ENCODE peak calls at places on chromosomes 12 and 14, in nine cellular contexts. One of them, this sample, is unnamed.

GRCh38 chr12:118429703-118430383 is 53.5 kb downstream of the SUDS3 start:
- DNase-seq in Peyer's patch: no peak
- DNase-seq in astrocyte of the spinal cord: no peak
- DNase-seq in GM06990: no peak
- DNase-seq in right lobe of liver: no peak
- DNase-seq in fibroblast of the aortic adventitia: no peak
- DNase-seq in mesothelial cell of epicardium: no peak
- DNase-seq in GM23338: no peak
- DNase-seq in upper lobe of right lung: peak
- DNase-seq in this sample: no peak

GRCh38 chr14:95408731-95409471 is 89.2 kb upstream of the CLMN start:
- DNase-seq in Peyer's patch: no peak
- DNase-seq in astrocyte of the spinal cord: no peak
- DNase-seq in GM06990: no peak
- DNase-seq in right lobe of liver: no peak
- DNase-seq in fibroblast of the aortic adventitia: no peak
- DNase-seq in mesothelial cell of epicardium: no peak
- DNase-seq in GM23338: no peak
- DNase-seq in upper lobe of right lung: no peak
- DNase-seq in this sample: no peak

GRCh38 chr14:35558680-35559079 is 24.7 kb downstream of the INSM2 start:
- DNase-seq in Peyer's patch: no peak
- DNase-seq in astrocyte of the spinal cord: no peak
- DNase-seq in GM06990: no peak
- DNase-seq in right lobe of liver: no peak
- DNase-seq in fibroblast of the aortic adventitia: peak
- DNase-seq in mesothelial cell of epicardium: no peak
- DNase-seq in GM23338: peak
- DNase-seq in upper lobe of right lung: no peak
- DNase-seq in this sample: peak

GRCh38 chr12:24759155-24759554 is 189.7 kb downstream of the BCAT1 start:
- DNase-seq in Peyer's patch: no peak
- DNase-seq in astrocyte of the spinal cord: no peak
- DNase-seq in GM06990: no peak
- DNase-seq in right lobe of liver: no peak
- DNase-seq in fibroblast of the aortic adventitia: peak
- DNase-seq in mesothelial cell of epicardium: no peak
- DNase-seq in GM23338: no peak
- DNase-seq in upper lobe of right lung: no peak
- DNase-seq in this sample: no peak

GRCh38 chr12:68246350-68246749 is 7.1 kb downstream of the IL22 start:
- DNase-seq in Peyer's patch: no peak
- DNase-seq in astrocyte of the spinal cord: no peak
- DNase-seq in GM06990: no peak
- DNase-seq in right lobe of liver: no peak
- DNase-seq in fibroblast of the aortic adventitia: no peak
- DNase-seq in mesothelial cell of epicardium: no peak
- DNase-seq in GM23338: no peak
- DNase-seq in upper lobe of right lung: no peak
- DNase-seq in this sample: no peak

GRCh38 chr12:95117178-95117599 is 43.8 kb upstream of the NR2C1 start:
- DNase-seq in Peyer's patch: peak
- DNase-seq in astrocyte of the spinal cord: peak
- DNase-seq in GM06990: peak
- DNase-seq in right lobe of liver: peak
- DNase-seq in fibroblast of the aortic adventitia: peak
- DNase-seq in mesothelial cell of epicardium: peak
- DNase-seq in GM23338: peak
- DNase-seq in upper lobe of right lung: no peak
- DNase-seq in this sample: peak

GRCh38 chr14:68544150-68544892 is 248.5 kb downstream of the ZFP36L1 start:
- DNase-seq in Peyer's patch: peak
- DNase-seq in astrocyte of the spinal cord: peak
- DNase-seq in GM06990: no peak
- DNase-seq in right lobe of liver: no peak
- DNase-seq in fibroblast of the aortic adventitia: peak
- DNase-seq in mesothelial cell of epicardium: no peak
- DNase-seq in GM23338: no peak
- DNase-seq in upper lobe of right lung: no peak
- DNase-seq in this sample: no peak

GRCh38 chr14:103121846-103122577 is 1.2 kb upstream of the TNFAIP2 start:
- DNase-seq in Peyer's patch: peak
- DNase-seq in astrocyte of the spinal cord: peak
- DNase-seq in GM06990: no peak
- DNase-seq in right lobe of liver: peak
- DNase-seq in fibroblast of the aortic adventitia: peak
- DNase-seq in mesothelial cell of epicardium: peak
- DNase-seq in GM23338: peak
- DNase-seq in upper lobe of right lung: peak
- DNase-seq in this sample: no peak

GRCh38 chr12:67721216-67721615 is 72.7 kb downstream of the DYRK2 start:
- DNase-seq in Peyer's patch: peak
- DNase-seq in astrocyte of the spinal cord: no peak
- DNase-seq in GM06990: no peak
- DNase-seq in right lobe of liver: no peak
- DNase-seq in fibroblast of the aortic adventitia: peak
- DNase-seq in mesothelial cell of epicardium: no peak
- DNase-seq in GM23338: no peak
- DNase-seq in upper lobe of right lung: no peak
- DNase-seq in this sample: no peak

GRCh38 chr12:119964123-119964522 is 24.9 kb upstream of the BICDL1 start:
- DNase-seq in Peyer's patch: no peak
- DNase-seq in astrocyte of the spinal cord: no peak
- DNase-seq in GM06990: no peak
- DNase-seq in right lobe of liver: no peak
- DNase-seq in fibroblast of the aortic adventitia: no peak
- DNase-seq in mesothelial cell of epicardium: no peak
- DNase-seq in GM23338: no peak
- DNase-seq in upper lobe of right lung: no peak
- DNase-seq in this sample: no peak

GRCh38 chr12:119061208-119061796 is 80.0 kb downstream of the SRRM4 start:
- DNase-seq in Peyer's patch: peak
- DNase-seq in astrocyte of the spinal cord: peak
- DNase-seq in GM06990: no peak
- DNase-seq in right lobe of liver: peak
- DNase-seq in fibroblast of the aortic adventitia: peak
- DNase-seq in mesothelial cell of epicardium: peak
- DNase-seq in GM23338: peak
- DNase-seq in upper lobe of right lung: peak
- DNase-seq in this sample: peak

GRCh38 chr14:94177806-94178205 is 3.7 kb downstream of the PPP4R4 start:
- DNase-seq in Peyer's patch: no peak
- DNase-seq in astrocyte of the spinal cord: no peak
- DNase-seq in GM06990: no peak
- DNase-seq in right lobe of liver: no peak
- DNase-seq in fibroblast of the aortic adventitia: no peak
- DNase-seq in mesothelial cell of epicardium: no peak
- DNase-seq in GM23338: peak
- DNase-seq in upper lobe of right lung: no peak
- DNase-seq in this sample: no peak

GRCh38 chr12:123474493-123475255 is 16.7 kb downstream of the SNRNP35 start:
- DNase-seq in Peyer's patch: no peak
- DNase-seq in astrocyte of the spinal cord: no peak
- DNase-seq in GM06990: no peak
- DNase-seq in right lobe of liver: no peak
- DNase-seq in fibroblast of the aortic adventitia: no peak
- DNase-seq in mesothelial cell of epicardium: no peak
- DNase-seq in GM23338: no peak
- DNase-seq in upper lobe of right lung: no peak
- DNase-seq in this sample: no peak

DNA sequence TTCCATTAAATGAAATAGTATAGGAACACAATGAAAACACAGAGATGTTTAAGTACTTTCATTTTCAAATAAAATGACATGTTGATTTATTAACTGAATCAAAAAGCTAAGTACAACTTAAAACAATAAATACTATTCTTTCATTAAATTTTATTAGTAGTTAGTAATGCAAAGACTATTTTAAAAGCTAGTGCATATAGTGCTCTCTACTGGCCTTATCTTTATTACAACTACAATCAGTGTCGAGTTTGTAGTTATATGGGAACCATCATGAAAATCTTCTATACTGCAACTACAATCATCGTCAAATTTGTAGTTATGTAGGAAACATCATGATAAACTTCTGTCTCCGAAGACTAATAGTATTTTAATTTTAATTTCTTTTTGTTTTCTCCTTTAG is 8.9 kb upstream of the LIN7A start:
- DNase-seq in Peyer's patch: no peak
- DNase-seq in astrocyte of the spinal cord: peak
- DNase-seq in GM06990: no peak
- DNase-seq in right lobe of liver: no peak
- DNase-seq in fibroblast of the aortic adventitia: peak
- DNase-seq in mesothelial cell of epicardium: no peak
- DNase-seq in GM23338: no peak
- DNase-seq in upper lobe of right lung: no peak
- DNase-seq in this sample: no peak
- TF ChIP-seq CTCF in Peyer's patch: no peak
- TF ChIP-seq CTCF in astrocyte of the spinal cord: peak
- TF ChIP-seq CTCF in GM06990: peak
- TF ChIP-seq CTCF in right lobe of liver: peak
- TF ChIP-seq CTCF in fibroblast of the aortic adventitia: peak
- TF ChIP-seq CTCF in mesothelial cell of epicardium: no peak
- TF ChIP-seq CTCF in GM23338: no peak
- TF ChIP-seq CTCF in upper lobe of right lung: peak
- TF ChIP-seq CTCF in this sample: no peak

DNA sequence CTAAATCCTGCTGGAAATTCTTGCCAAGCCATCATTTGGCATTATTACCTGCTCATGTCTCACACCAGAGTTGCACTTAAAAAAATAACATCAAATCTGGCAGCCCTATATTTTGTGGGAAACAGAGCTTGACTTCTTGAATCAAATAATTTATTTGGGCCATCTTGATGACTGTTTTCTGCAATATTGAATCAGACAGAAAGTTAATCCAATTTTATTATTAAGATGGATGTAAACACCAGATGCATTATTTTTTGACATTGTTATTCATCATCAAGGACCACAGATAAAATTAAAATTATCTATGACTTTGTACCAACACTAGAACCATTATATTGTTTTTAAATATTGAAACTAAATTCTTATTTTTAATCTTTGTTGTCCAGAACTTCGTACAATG is 132.9 kb downstream of the PTPRR start:
- DNase-seq in Peyer's patch: no peak
- DNase-seq in astrocyte of the spinal cord: no peak
- DNase-seq in GM06990: no peak
- DNase-seq in right lobe of liver: no peak
- DNase-seq in fibroblast of the aortic adventitia: no peak
- DNase-seq in mesothelial cell of epicardium: no peak
- DNase-seq in GM23338: no peak
- DNase-seq in upper lobe of right lung: no peak
- DNase-seq in this sample: no peak
- TF ChIP-seq CTCF in Peyer's patch: no peak
- TF ChIP-seq CTCF in astrocyte of the spinal cord: no peak
- TF ChIP-seq CTCF in GM06990: no peak
- TF ChIP-seq CTCF in right lobe of liver: no peak
- TF ChIP-seq CTCF in fibroblast of the aortic adventitia: no peak
- TF ChIP-seq CTCF in mesothelial cell of epicardium: no peak
- TF ChIP-seq CTCF in GM23338: no peak
- TF ChIP-seq CTCF in upper lobe of right lung: no peak
- TF ChIP-seq CTCF in this sample: no peak

DNA sequence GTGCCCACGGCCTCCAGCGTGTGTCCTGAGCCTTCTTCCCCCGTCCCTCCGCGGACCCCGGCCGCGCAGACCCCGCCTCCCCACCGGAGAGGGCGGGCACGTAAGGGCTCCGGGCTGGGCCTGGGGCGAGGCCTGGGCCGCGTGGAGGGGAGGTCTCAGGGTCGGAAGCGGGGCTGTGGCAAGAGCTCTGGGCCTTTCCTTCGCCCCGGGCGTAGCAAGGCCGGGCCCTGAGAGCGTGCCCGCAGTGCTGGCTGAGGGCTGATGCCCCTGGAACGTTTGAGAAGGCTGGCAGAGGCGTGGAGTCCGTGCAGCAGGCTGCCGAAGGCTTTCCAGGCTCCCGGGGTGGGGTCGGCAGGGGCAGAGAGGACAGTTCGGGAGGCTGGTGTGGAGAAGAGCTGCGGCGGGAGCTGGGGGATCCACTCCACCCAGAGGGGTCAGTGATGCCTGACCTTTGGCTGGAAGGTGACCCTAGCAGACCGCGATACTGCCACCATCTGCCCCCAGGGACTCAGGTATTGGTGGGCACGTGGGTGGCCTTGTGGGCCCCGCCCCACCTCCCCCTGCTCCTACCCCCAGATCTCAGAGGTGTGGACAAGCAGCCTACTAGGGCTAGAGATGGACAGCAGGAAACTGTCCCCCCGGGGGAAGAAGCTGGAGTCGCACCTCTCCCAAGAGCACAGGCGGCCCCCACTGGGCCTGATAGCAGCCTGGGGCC is 545 bp downstream of the TEX22 start:
- DNase-seq in Peyer's patch: no peak
- DNase-seq in astrocyte of the spinal cord: no peak
- DNase-seq in GM06990: no peak
- DNase-seq in right lobe of liver: no peak
- DNase-seq in fibroblast of the aortic adventitia: no peak
- DNase-seq in mesothelial cell of epicardium: no peak
- DNase-seq in GM23338: peak
- DNase-seq in upper lobe of right lung: no peak
- DNase-seq in this sample: no peak
- TF ChIP-seq CTCF in Peyer's patch: no peak
- TF ChIP-seq CTCF in astrocyte of the spinal cord: no peak
- TF ChIP-seq CTCF in GM06990: no peak
- TF ChIP-seq CTCF in right lobe of liver: no peak
- TF ChIP-seq CTCF in fibroblast of the aortic adventitia: no peak
- TF ChIP-seq CTCF in mesothelial cell of epicardium: no peak
- TF ChIP-seq CTCF in GM23338: no peak
- TF ChIP-seq CTCF in upper lobe of right lung: no peak
- TF ChIP-seq CTCF in this sample: no peak

DNA sequence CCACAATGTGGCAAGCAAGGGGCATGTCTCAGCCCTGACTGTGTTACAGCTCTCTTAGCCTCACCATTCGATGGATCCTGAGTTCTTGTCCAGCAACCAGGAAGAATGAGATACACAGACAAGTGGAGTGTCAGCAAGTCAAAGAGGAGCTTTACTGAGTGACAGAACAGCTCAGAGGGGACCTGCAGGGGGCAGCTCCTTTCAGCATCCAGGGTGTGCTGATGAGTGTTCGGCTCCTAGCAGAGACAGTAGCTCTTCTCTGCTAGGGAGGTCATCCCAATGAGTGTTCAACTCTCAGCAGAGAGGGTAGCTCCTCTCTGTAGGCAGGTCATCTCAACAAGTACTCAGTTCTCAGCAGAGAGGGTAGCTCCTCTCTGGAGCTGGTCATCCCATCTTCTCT is 19.1 kb downstream of the SYNJ2BP start:
- DNase-seq in Peyer's patch: no peak
- DNase-seq in astrocyte of the spinal cord: no peak
- DNase-seq in GM06990: no peak
- DNase-seq in right lobe of liver: no peak
- DNase-seq in fibroblast of the aortic adventitia: no peak
- DNase-seq in mesothelial cell of epicardium: no peak
- DNase-seq in GM23338: no peak
- DNase-seq in upper lobe of right lung: no peak
- DNase-seq in this sample: no peak
- TF ChIP-seq CTCF in Peyer's patch: no peak
- TF ChIP-seq CTCF in astrocyte of the spinal cord: no peak
- TF ChIP-seq CTCF in GM06990: no peak
- TF ChIP-seq CTCF in right lobe of liver: no peak
- TF ChIP-seq CTCF in fibroblast of the aortic adventitia: no peak
- TF ChIP-seq CTCF in mesothelial cell of epicardium: no peak
- TF ChIP-seq CTCF in GM23338: no peak
- TF ChIP-seq CTCF in upper lobe of right lung: no peak
- TF ChIP-seq CTCF in this sample: no peak

This sample was measured in neural crest cell.